ENCODE peak calls at places on chromosomes 5 and 9, in four cellular contexts. S, F, N and E are unnamed samples.

GRCh38 chr5:33433303-33434255 is 7.2 kb upstream of the TARS1 start:
- DNase-seq in S (no peak), F (no peak), N (no peak), E (no peak)

GRCh38 chr9:6414291-6414690 is 1.3 kb downstream of the UHRF2 start:
- DNase-seq in S (no peak), F (no peak), N (peak), E (peak)

GRCh38 chr5:42691413-42691861 is 65.2 kb upstream of the CCDC152 start:
- DNase-seq in N (peak), F (no peak), S (no peak), E (peak)

GRCh38 chr9:95284667-95285066 is 32.8 kb downstream of the FANCC start:
- DNase-seq in N (no peak), F (no peak), S (no peak), E (no peak)

GRCh38 chr5:16589658-16590057 is 27.1 kb downstream of the RETREG1 start:
- DNase-seq in F (no peak), N (no peak), S (no peak), E (no peak)

GRCh38 chr9:133050142-133050541 is 11.6 kb upstream of the CEL start:
- DNase-seq in N (peak), F (no peak), S (no peak), E (no peak)

GRCh38 chr9:36319806-36320205 is 61.6 kb upstream of the GNE start:
- DNase-seq in N (no peak), S (peak), F (no peak), E (peak)

GRCh38 chr9:127805620-127806019 is 2.9 kb downstream of the FPGS start:
- DNase-seq in F (no peak), N (no peak), S (no peak), E (no peak)

GRCh38 chr5:6365142-6365976 is 13.0 kb downstream of the MED10 start:
- DNase-seq in S (no peak), F (no peak), N (peak), E (no peak)

GRCh38 chr5:115372121-115372520 is 75.7 kb upstream of the CCDC112 start:
- DNase-seq in N (peak), F (no peak), S (no peak), E (peak)

GRCh38 chr5:23820764-23821471 is 313.5 kb downstream of the PRDM9 start:
- DNase-seq in N (no peak), S (no peak), F (no peak), E (peak)

GRCh38 chr9:87112656-87113055 is 165.3 kb upstream of the GAS1 start:
- DNase-seq in S (no peak), N (peak), F (no peak), E (peak)

GRCh38 chr9:125523681-125524080 is 183.3 kb downstream of the MAPKAP1 start:
- DNase-seq in N (no peak), S (no peak), F (no peak), E (no peak)
- TF ChIP-seq CTCF in N (no peak), S (no peak), F (no peak), E (no peak)

GRCh38 chr5:34610576-34610975 is 45.6 kb upstream of the RAI14 start:
- DNase-seq in N (no peak), F (no peak), S (no peak), E (no peak)
- H3K27ac ChIP-seq in N (peak), F (no peak), S (no peak), E (no peak)

GRCh38 chr5:77987988-77988387 is 211.8 kb upstream of the TBCA start:
- DNase-seq in N (no peak), S (no peak), F (no peak), E (no peak)

GRCh38 chr5:77993799-77994318 is 217.7 kb upstream of the TBCA start:
- DNase-seq in S (no peak), F (no peak), N (no peak), E (no peak)

GRCh38 chr5:77990020-77990419 is 213.9 kb upstream of the TBCA start:
- DNase-seq in F (no peak), S (no peak), N (no peak), E (no peak)

GRCh38 chr5:77993141-77993540 is 217.0 kb upstream of the TBCA start:
- DNase-seq in F (no peak), N (no peak), S (no peak), E (no peak)

GRCh38 chr5:77991084-77991483 is 214.9 kb upstream of the TBCA start:
- DNase-seq in N (no peak), F (no peak), S (no peak), E (no peak)
- TF ChIP-seq CTCF in N (no peak), F (no peak), S (no peak), E (no peak)

DNA sequence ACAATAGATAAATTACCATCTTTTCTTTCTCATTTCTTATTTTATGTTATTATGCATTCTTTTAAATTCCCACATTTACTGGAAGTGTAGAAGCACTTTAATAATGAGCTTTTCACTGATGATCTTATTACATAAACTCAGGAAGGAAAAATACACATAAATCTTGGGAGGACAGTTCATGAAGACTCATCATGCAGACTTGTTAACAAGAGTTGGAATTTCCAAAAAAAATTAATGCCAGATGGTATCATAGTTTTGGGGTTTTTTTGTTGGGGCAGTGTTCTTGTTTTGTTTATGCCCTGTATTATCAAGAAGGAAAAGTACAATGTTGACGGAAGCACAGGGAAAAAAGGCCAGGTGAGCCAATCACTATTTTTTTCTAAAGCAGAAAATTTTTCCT is 35.1 kb downstream of the CEMIP2 start:
- DNase-seq in S (no peak), N (peak), F (no peak), E (no peak)
- H3K27ac ChIP-seq in S (no peak), N (no peak), F (no peak), E (peak)

GRCh38 chr9:92004045-92004392 is 54.0 kb upstream of the ROR2 start:
- DNase-seq in N (no peak), F (no peak), S (no peak), E (no peak)
- TF ChIP-seq CTCF in N (no peak), F (no peak), S (no peak), E (no peak)

DNA sequence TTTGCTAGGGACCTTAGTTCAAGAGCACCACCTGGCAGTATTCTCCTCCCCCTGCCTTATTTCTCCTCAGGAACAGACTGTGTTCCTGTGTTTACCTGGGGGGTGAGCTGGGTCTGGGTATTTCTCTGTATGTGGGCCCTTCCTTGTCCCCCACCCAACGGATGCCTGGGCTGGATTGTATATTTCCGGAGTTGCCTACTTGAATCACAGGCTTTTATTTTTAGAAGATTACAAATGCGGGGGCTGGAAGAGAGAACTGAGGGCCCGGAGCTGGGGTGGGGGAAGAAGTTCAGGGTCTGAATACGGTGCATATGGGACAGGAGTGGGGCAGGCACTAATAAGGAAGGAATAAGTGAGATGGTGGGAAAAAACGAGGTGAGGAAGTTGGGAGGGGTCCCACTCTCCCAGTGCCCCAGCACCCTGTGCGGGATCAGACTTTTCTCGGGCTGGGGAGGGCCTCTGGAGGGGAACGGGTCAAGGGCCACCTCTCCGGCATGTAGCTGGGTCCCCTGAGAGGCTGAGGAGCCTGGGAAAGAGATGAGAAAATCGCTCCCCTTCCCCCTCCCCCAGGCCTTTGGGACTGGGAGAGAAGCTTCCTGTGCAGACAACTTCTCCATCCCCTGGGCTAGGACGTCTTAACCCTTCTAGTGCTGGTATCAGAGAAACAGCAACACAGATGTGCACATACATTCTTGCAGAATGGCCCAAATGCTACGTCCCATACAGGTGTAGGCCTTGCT is 42.1 kb downstream of the PCDH1 start:
- DNase-seq in N (peak), F (no peak), S (no peak), E (no peak)
- H3K27ac ChIP-seq in N (peak), F (peak), S (peak), E (no peak)

DNA sequence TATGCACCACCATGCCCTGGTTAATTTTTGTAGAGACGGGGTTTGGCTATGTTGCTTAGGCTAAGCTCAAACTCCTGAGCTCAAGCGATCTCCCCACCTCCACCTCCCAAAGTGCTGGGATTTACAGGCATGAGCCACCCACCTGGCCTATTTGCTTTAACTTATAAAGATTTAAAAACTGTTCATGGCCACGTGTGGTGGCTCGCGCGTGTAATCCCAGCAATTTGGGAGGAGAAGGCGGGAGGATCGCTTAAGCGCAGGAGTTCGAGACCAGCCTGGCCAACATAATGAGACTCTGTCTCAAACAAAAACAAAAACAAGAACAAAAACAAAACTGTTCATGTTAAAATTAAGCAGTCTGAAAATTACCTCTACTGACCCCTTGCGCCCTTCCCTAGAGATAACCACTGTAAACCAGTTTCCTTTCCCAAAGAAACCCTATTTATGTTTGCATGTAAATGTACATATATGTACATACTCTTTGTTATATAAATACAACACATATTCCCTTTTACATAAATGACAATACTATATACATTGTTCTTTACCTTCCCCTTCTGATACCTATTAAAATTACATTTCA is 1.5 kb downstream of the AK6 start:
- DNase-seq in F (no peak), N (no peak), S (no peak), E (no peak)
- TF ChIP-seq CTCF in F (no peak), N (no peak), S (no peak), E (peak)